ENCODE peak calls at places on chromosomes 16 and 17, in eight cellular contexts. E is tibial nerve, N is prostate gland, L is A549, D is fibroblast of mammary gland, I is mesothelial cell of epicardium, B is astrocyte of the spinal cord, H is AG10803. X is an unnamed sample.

GRCh38 chr17:6677158-6677831 is 25.7 kb downstream of the C17orf100 start:
- DNase-seq in E (no peak), N (no peak), L (no peak), D (no peak), I (no peak), B (peak; percentile 52), H (peak; percentile 48), X (no peak)

GRCh38 chr16:13300066-13300465 is 398.7 kb downstream of the SHISA9 start:
- DNase-seq in E (no peak), N (no peak), L (no peak), D (no peak), I (no peak), B (no peak), H (no peak), X (no peak)

GRCh38 chr16:75108792-75109731 is 7.5 kb downstream of the LDHD start:
- DNase-seq in E (peak; percentile 48), N (peak; percentile 79), L (peak; percentile 69), D (peak; percentile 95), I (no peak), B (peak; percentile 94), H (peak; percentile 88), X (peak; percentile 85)

GRCh38 chr16:82639666-82640336 is 13.0 kb downstream of the CDH13 start:
- DNase-seq in E (no peak), N (no peak), L (peak; percentile 55), D (peak; percentile 68), I (peak; percentile 70), B (peak; percentile 60), H (peak; percentile 50), X (peak; percentile 74)

GRCh38 chr16:79395631-79396030 is 204.9 kb downstream of the MAF start:
- DNase-seq in E (no peak), N (no peak), L (no peak), D (no peak), I (no peak), B (no peak), H (no peak), X (no peak)

GRCh38 chr17:28385037-28385797 is 13.7 kb downstream of the SARM1 start:
- DNase-seq in E (no peak), N (no peak), L (no peak), D (no peak), I (no peak), B (no peak), H (no peak), X (peak; percentile 61)

GRCh38 chr16:77582956-77583355 is 139.4 kb upstream of the NUDT7 start:
- DNase-seq in E (no peak), N (no peak), L (no peak), D (no peak), I (no peak), B (no peak), H (no peak), X (no peak)

GRCh38 chr17:76382803-76383644 is 1.4 kb upstream of the SPHK1 start:
- DNase-seq in E (no peak), N (peak; percentile 69), L (peak; percentile 75), D (peak; percentile 68), I (peak; percentile 67), B (peak; percentile 69), H (peak; percentile 72), X (peak; percentile 33)

GRCh38 chr17:58969156-58969555 is 137.5 kb downstream of the TRIM37 start:
- DNase-seq in E (no peak), N (no peak), L (no peak), D (no peak), I (no peak), B (no peak), H (no peak), X (no peak)

GRCh38 chr17:29590979-29591736 is 1.7 kb upstream of the GIT1 start:
- DNase-seq in E (peak; percentile 52), N (no peak), L (peak; percentile 92), D (peak; percentile 65), I (peak; percentile 72), B (no peak), H (peak; percentile 26), X (peak; percentile 40)

GRCh38 chr17:40176409-40177110 is 710 bp upstream of the RAPGEFL1 start:
- DNase-seq in E (no peak), N (peak; percentile 81), L (no peak), D (no peak), I (no peak), B (no peak), H (no peak), X (peak; percentile 94)

GRCh38 chr17:56185905-56186783 is 32.9 kb downstream of the ANKFN1 start:
- DNase-seq in E (no peak), N (no peak), L (no peak), D (peak; percentile 94), I (no peak), B (peak; percentile 91), H (peak; percentile 89), X (no peak)

GRCh38 chr17:43576563-43577229 is 30.6 kb upstream of the ETV4 start:
- DNase-seq in E (peak; percentile 58), N (peak; percentile 46), L (peak; percentile 80), D (peak; percentile 75), I (peak; percentile 82), B (peak; percentile 70), H (peak; percentile 61), X (peak; percentile 84)

GRCh38 chr17:28545787-28546415 is 6.5 kb downstream of the UNC119 start:
- DNase-seq in E (no peak), N (no peak), L (no peak), D (no peak), I (no peak), B (no peak), H (no peak), X (no peak)

GRCh38 chr17:77581480-77581879 is 377.0 kb upstream of the TNRC6C start:
- DNase-seq in E (no peak), N (no peak), L (peak; percentile 45), D (peak; percentile 50), I (no peak), B (peak; percentile 1), H (peak; percentile 54), X (no peak)

GRCh38 chr16:88622866-88623265 is 15.5 kb upstream of the IL17C start:
- DNase-seq in E (no peak), N (no peak), L (no peak), D (no peak), I (no peak), B (no peak), H (no peak), X (no peak)

GRCh38 chr16:19882641-19883040 is 2.0 kb downstream of the GPRC5B start:
- DNase-seq in E (no peak), N (no peak), L (no peak), D (no peak), I (no peak), B (no peak), H (no peak), X (peak; percentile 17)

DNA sequence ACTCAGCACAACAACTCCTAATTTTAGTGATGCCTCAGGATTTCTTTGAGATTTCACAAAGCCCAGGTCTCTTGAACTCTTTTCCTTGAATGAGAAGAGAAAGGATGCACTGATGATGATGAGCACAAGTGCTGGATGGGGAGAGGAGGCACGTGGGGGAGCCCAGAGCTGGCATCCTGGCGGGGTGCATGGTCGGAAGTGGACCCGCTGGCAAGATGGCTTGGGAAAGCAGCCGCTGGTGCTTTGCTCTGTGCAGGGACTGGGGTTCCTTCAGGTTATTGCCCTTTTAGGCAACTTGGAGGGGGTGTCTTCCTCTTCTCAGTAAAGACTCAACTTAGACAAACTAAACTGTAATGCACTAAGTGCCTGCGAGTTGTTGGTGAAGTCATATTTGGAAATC is 22.3 kb downstream of the CALB2 start:
- DNase-seq in E (no peak), N (no peak), L (no peak), D (no peak), I (no peak), B (no peak), H (no peak), X (no peak)
- TF ChIP-seq CTCF in E (no peak), N (no peak), L (no peak), D (no peak), I (no peak), B (no peak), H (no peak), X (no peak)

GRCh38 chr16:48053346-48053745 is 102.4 kb downstream of the ABCC12 start:
- DNase-seq in E (no peak), N (no peak), L (no peak), D (peak; percentile 33), I (peak; percentile 53), B (peak; percentile 55), H (peak; percentile 40), X (peak; percentile 8)
- TF ChIP-seq CTCF in E (no peak), N (no peak), L (no peak), D (no peak), I (no peak), B (no peak), H (no peak), X (no peak)

GRCh38 chr17:39077874-39078273 is 73.6 kb downstream of the PLXDC1 start:
- DNase-seq in E (no peak), N (no peak), L (no peak), D (no peak), I (no peak), B (no peak), H (no peak), X (no peak)
- TF ChIP-seq CTCF in E (no peak), N (no peak), L (peak; percentile 12), D (peak; percentile 18), I (no peak), B (peak; percentile 13), H (no peak), X (no peak)

GRCh38 chr16:68386628-68387027 is 61.7 kb downstream of the SMPD3 start:
- DNase-seq in E (no peak), N (no peak), L (no peak), D (no peak), I (no peak), B (no peak), H (no peak), X (peak; percentile 63)

GRCh38 chr16:68382296-68382718 is 66.0 kb downstream of the SMPD3 start:
- DNase-seq in E (no peak), N (no peak), L (peak; percentile 27), D (no peak), I (no peak), B (no peak), H (no peak), X (peak; percentile 23)

GRCh38 chr16:68385371-68385770 is 62.9 kb downstream of the SMPD3 start:
- DNase-seq in E (no peak), N (no peak), L (no peak), D (no peak), I (no peak), B (no peak), H (no peak), X (no peak)

GRCh38 chr16:68383858-68384257 is 64.5 kb downstream of the SMPD3 start:
- DNase-seq in E (no peak), N (no peak), L (no peak), D (no peak), I (no peak), B (no peak), H (no peak), X (no peak)

DNA sequence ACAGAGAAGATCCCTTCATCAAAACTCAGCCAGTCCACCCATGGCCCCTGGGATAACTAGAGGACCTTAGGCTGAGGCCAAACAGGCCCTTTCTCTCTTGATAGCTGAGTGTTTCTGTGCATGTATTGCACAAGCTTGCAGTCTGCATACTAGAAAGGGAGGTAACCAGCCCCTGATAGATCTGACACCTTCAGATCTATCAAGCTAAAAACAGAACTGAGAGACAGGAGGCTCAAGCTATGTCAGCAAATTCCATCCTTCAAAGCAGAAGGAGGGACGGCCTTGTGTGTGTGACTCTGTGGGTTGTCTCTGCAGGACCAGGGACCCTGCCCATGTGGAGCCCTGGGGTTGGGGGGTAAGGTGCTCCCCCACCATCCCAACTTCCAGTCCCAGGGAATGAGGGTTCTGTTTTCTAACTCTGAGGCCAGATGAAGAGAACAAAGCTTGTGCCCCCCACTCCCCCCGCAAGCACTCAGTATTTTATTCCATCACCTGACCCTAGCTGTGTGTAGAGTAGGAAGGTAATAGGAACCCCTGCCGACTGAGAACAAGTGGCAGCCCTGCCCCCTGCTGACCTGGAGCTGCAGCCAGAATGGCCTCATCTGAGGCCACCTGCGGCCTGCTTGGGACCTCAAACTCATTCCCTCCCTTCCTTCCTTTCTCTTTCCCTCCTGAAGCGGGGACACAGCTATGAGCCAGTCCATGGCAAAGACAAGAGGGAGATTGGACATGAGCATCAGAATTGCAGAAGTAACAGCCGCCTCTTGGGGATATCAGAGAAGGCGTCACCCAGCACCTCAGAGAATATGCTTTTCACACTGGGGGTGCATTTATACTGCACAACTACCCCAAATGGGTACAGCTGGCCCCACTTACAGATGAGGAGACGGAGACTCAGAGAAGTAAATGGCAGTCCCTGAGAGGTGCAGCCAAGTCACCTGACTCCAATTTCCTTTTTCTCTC is 63.7 kb downstream of the SMPD3 start:
- DNase-seq in E (no peak), N (no peak), L (no peak), D (no peak), I (no peak), B (no peak), H (no peak), X (no peak)
- TF ChIP-seq CTCF in E (no peak), N (no peak), L (no peak), D (no peak), I (no peak), B (no peak), H (no peak), X (no peak)

X was measured in Calu3.